ENCODE peak calls at places on chromosomes 6 and 20, in six cellular contexts. X, V, M, I, W and A are unnamed samples.

GRCh38 chr6:153960741-153961140 is 78.3 kb upstream of the OPRM1 start:
- DNase-seq in X (no peak), V (no peak), M (no peak), I (no peak), W (no peak), A (no peak)

GRCh38 chr6:149867876-149868640 is 3.9 kb upstream of the LRP11 start:
- DNase-seq in X (peak), V (peak), M (no peak), I (peak), W (no peak), A (no peak)

GRCh38 chr6:7646394-7646793 is 56.4 kb downstream of the SNRNP48 start:
- DNase-seq in X (no peak), V (no peak), M (no peak), I (no peak), W (no peak), A (no peak)

GRCh38 chr6:5422321-5422915 is 161.1 kb downstream of the FARS2 start:
- DNase-seq in X (peak), V (peak), M (no peak), I (peak), W (no peak), A (no peak)

GRCh38 chr20:14775778-14776177 is 438.4 kb upstream of the FLRT3 start:
- DNase-seq in X (no peak), V (peak), M (no peak), I (no peak), W (no peak), A (no peak)

GRCh38 chr20:8527998-8528397 is 395.9 kb downstream of the PLCB1 start:
- DNase-seq in X (no peak), V (no peak), M (no peak), I (no peak), W (peak), A (no peak)

GRCh38 chr6:116010400-116011095 is 50.1 kb downstream of the FRK start:
- DNase-seq in X (peak), V (peak), M (no peak), I (peak), W (no peak), A (no peak)

GRCh38 chr6:96939019-96939805 is 14.7 kb downstream of the KLHL32 start:
- DNase-seq in X (no peak), V (no peak), M (no peak), I (no peak), W (no peak), A (no peak)

GRCh38 chr20:31712564-31713311 is 9.9 kb downstream of the BCL2L1 start:
- DNase-seq in X (no peak), V (peak), M (no peak), I (peak), W (no peak), A (no peak)

GRCh38 chr20:35742741-35743523 is 872 bp upstream of the RBM39 start:
- DNase-seq in X (peak), V (peak), M (no peak), I (no peak), W (peak), A (no peak)

GRCh38 chr6:132484680-132485018 is 28.3 kb downstream of the STX7 start:
- DNase-seq in X (no peak), V (no peak), M (no peak), I (no peak), W (no peak), A (no peak)

GRCh38 chr6:26022166-26022510 is 59.5 kb downstream of the TRIM38 start:
- DNase-seq in X (peak), V (no peak), M (no peak), I (no peak), W (peak), A (no peak)

GRCh38 chr6:118680452-118681095 is 29.2 kb upstream of the CEP85L start:
- DNase-seq in X (peak), V (no peak), M (no peak), I (no peak), W (no peak), A (no peak)

GRCh38 chr6:126914172-126914571 is 204.3 kb upstream of the RSPO3 start:
- DNase-seq in X (no peak), V (no peak), M (no peak), I (no peak), W (no peak), A (no peak)

GRCh38 chr6:34657307-34657978 is 39.1 kb downstream of the ILRUN start:
- DNase-seq in X (peak), V (peak), M (no peak), I (no peak), W (no peak), A (no peak)

GRCh38 chr6:169019727-169020491 is 233.7 kb downstream of the THBS2 start:
- DNase-seq in X (no peak), V (peak), M (no peak), I (no peak), W (no peak), A (no peak)

GRCh38 chr6:13402711-13403110 is 74.4 kb upstream of the TBC1D7 start:
- DNase-seq in X (no peak), V (no peak), M (no peak), I (no peak), W (no peak), A (no peak)

GRCh38 chr20:23010096-23010495 is 25.0 kb upstream of the SSTR4 start:
- DNase-seq in X (no peak), V (no peak), M (no peak), I (no peak), W (no peak), A (no peak)

GRCh38 chr6:46050845-46051405 is 35.3 kb upstream of the CLIC5 start:
- DNase-seq in X (no peak), V (no peak), M (no peak), I (no peak), W (no peak), A (no peak)

GRCh38 chr6:154509421-154510143 is 903 bp downstream of the CNKSR3 start:
- DNase-seq in X (peak), V (peak), M (peak), I (peak), W (no peak), A (peak)

GRCh38 chr6:151451417-151451949 is 443 bp downstream of the RMND1 start:
- DNase-seq in X (no peak), V (no peak), M (no peak), I (no peak), W (no peak), A (no peak)

GRCh38 chr20:16695633-16696032 is 34.2 kb upstream of the SNRPB2 start:
- DNase-seq in X (no peak), V (no peak), M (no peak), I (no peak), W (no peak), A (no peak)

GRCh38 chr20:34016736-34017135 is 23.0 kb downstream of the RALY start:
- DNase-seq in X (no peak), V (no peak), M (no peak), I (no peak), W (no peak), A (no peak)

GRCh38 chr20:22998476-22998875 is 36.6 kb upstream of the SSTR4 start:
- DNase-seq in X (no peak), V (no peak), M (no peak), I (no peak), W (no peak), A (no peak)

GRCh38 chr6:128725271-128726233 is 157.4 kb upstream of the LAMA2 start:
- DNase-seq in X (peak), V (peak), M (no peak), I (no peak), W (no peak), A (no peak)

GRCh38 chr6:3841066-3841454 is 8.1 kb upstream of the FAM50B start:
- DNase-seq in X (no peak), V (peak), M (no peak), I (no peak), W (no peak), A (no peak)

GRCh38 chr20:53331151-53331973 is 262.3 kb downstream of the ZNF217 start:
- DNase-seq in X (peak), V (peak), M (no peak), I (no peak), W (no peak), A (no peak)

GRCh38 chr6:18693923-18694322 is 306.8 kb downstream of the RNF144B start:
- DNase-seq in X (no peak), V (no peak), M (no peak), I (no peak), W (no peak), A (no peak)

GRCh38 chr6:24933868-24934401 is 1.8 kb downstream of the RIPOR2 start:
- DNase-seq in X (peak), V (peak), M (no peak), I (peak), W (no peak), A (no peak)

GRCh38 chr6:14059791-14060436 is 57.7 kb upstream of the CD83 start:
- DNase-seq in X (no peak), V (no peak), M (no peak), I (no peak), W (no peak), A (no peak)

GRCh38 chr6:29502597-29502996 is 14.8 kb upstream of the MAS1L start:
- DNase-seq in X (no peak), V (no peak), M (no peak), I (peak), W (no peak), A (no peak)

GRCh38 chr6:126546771-126547170 is 206.9 kb downstream of the CENPW start:
- DNase-seq in X (no peak), V (no peak), M (no peak), I (no peak), W (no peak), A (no peak)

DNA sequence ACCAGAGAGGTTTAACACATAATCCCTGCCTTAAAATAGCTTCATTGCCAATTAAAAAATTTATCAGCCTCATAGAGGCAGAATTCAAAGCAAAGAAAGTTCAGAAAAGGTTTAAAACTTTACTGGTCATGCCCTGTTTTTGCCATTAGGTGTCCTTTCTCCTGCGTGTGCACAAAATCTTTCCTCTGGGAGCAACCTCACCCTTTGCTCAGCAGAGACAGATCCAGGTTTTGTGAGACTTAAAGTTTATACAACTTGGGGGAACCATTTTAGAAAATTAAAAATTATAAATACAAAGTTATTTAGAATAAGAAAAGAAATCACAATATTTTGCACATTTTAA is 41.8 kb upstream of the SLC22A16 start:
- DNase-seq in X (no peak), V (peak), M (no peak), I (no peak), W (no peak), A (no peak)
- TF ChIP-seq POLR2AphosphoS5 in X (no peak), V (no peak), M (no peak), I (no peak), W (no peak), A (no peak)

DNA sequence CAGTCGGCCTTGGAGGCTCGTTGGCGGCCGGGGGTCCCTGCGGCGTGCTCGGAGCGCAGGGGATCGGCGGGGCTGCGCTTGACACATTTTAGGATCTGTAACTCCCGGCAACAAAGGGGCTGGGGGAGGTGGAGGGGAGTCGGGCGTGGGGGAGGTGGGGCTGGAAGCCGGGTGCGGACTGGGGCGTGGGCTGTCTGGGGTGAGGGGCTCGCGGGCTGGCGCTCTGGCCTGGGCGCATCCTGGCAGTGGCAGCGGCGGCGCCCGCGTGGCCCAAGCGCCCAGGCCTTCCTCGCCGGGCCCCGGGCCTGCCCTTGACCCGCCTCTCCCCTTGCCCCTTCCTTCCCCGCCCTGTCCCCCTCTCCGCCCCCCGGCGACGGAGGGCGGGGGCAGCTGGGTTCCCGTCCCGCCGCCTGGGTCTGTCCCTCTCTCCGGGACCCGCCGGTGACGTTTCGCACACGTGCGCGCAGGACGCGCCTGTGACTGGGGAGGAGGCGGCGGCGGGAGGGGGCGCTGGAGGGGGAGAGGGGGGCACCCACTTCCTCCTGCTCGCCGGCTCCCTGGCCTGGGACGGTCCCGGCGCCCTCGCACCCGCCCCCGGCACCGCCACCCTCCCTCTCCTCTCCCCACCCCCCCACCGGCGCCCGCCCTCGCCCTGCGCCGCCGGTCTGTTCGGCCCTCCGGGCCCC is 1.5 kb downstream of the E2F3 start:
- DNase-seq in X (peak), V (peak), M (peak), I (peak), W (peak), A (peak)
- TF ChIP-seq POLR2A in X (peak), V (peak), M (no peak), I (no peak), W (peak), A (peak)

GRCh38 chr20:61775423-61775822 is 290.3 kb downstream of the TAF4 start:
- DNase-seq in X (no peak), V (no peak), M (no peak), I (no peak), W (no peak), A (no peak)
- TF ChIP-seq TAF1 in X (no peak), V (no peak), M (no peak), I (no peak), W (no peak), A (no peak)

GRCh38 chr6:44077201-44077946 is 49.9 kb downstream of the MRPL14 start:
- DNase-seq in X (no peak), V (no peak), M (no peak), I (no peak), W (no peak), A (no peak)
- TF ChIP-seq POLR2AphosphoS5 in X (no peak), V (no peak), M (no peak), I (no peak), W (no peak), A (no peak)

GRCh38 chr6:36027501-36028087 is at the start of gene MAPK14:
- DNase-seq in X (peak), V (peak), M (peak), I (peak), W (peak), A (peak)
- TF ChIP-seq POLR2A in X (peak), V (peak), M (peak), I (peak), W (peak), A (peak)

GRCh38 chr6:110331816-110332215 is 26.3 kb downstream of the METTL24 start:
- DNase-seq in X (no peak), V (no peak), M (no peak), I (no peak), W (no peak), A (no peak)
- TF ChIP-seq TAF1 in X (no peak), V (no peak), M (no peak), I (no peak), W (no peak), A (no peak)

GRCh38 chr20:844473-845225 is 11.1 kb downstream of the FAM110A start:
- DNase-seq in X (peak), V (peak), M (peak), I (peak), W (peak), A (peak)
- TF ChIP-seq POLR2AphosphoS5 in X (no peak), V (no peak), M (no peak), I (no peak), W (no peak), A (no peak)

DNA sequence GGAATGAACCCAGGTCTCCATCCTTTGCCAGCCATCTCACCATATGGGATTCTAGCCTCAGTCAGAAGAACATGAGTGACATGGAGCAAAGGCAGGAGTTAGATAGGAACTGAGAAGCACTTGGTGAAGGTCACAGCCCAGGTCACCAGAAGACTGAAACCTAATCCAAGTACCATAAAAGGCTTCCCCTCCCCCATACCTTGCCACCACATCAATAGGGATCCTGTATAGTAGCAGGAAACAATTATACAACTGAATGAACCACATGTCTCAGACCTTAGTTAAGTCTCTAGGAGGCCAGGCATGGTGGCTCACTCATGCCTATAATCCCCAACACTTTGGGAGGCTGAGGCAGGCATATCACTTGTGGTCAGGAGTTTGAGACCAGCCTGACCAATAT is 49.6 kb downstream of the KIZ start:
- DNase-seq in X (no peak), V (peak), M (no peak), I (no peak), W (no peak), A (no peak)
- TF ChIP-seq POLR2A in X (no peak), V (no peak), M (no peak), I (no peak), W (no peak), A (no peak)